ENCODE peak calls at places on chromosomes 13 and 19, in seven cellular contexts. W is neuronal stem cell, E is adrenal gland, R is psoas muscle, G is GM23338, B is uterus, A is small intestine. I is an unnamed sample.

GRCh38 chr13:94079876-94080275 is 399.6 kb downstream of the DCT start:
- DNase-seq in W (no peak), E (no peak), R (no peak), G (no peak), B (no peak), A (no peak), I (no peak)

GRCh38 chr19:58469241-58470013 is 2.5 kb downstream of the ZNF324 start:
- DNase-seq in W (no peak), E (no peak), R (no peak), G (no peak), B (no peak), A (no peak), I (no peak)

GRCh38 chr19:23776507-23777205 is 18.0 kb upstream of the ZNF681 start:
- DNase-seq in W (no peak), E (no peak), R (no peak), G (no peak), B (no peak), A (no peak), I (no peak)

GRCh38 chr13:64371461-64371860 is 2858.7 kb downstream of the PCDH9 start:
- DNase-seq in W (no peak), E (no peak), R (no peak), G (no peak), B (no peak), A (no peak), I (no peak)

GRCh38 chr13:113591750-113592149 is 7.2 kb downstream of the TFDP1 start:
- DNase-seq in W (no peak), E (no peak), R (no peak), G (no peak), B (no peak), A (no peak), I (no peak)

GRCh38 chr13:111961236-111961635 is 105.7 kb upstream of the SOX1 start:
- DNase-seq in W (no peak), E (no peak), R (no peak), G (no peak), B (no peak), A (no peak), I (no peak)

GRCh38 chr19:46990998-46991676 is 28.5 kb upstream of the NPAS1 start:
- DNase-seq in W (peak; percentile 76), E (peak; percentile 85), R (peak; percentile 80), G (peak; percentile 97), B (peak; percentile 89), A (peak; percentile 83), I (peak; percentile 63)

GRCh38 chr19:18126097-18126496 is 26.9 kb upstream of the PIK3R2 start:
- DNase-seq in W (no peak), E (no peak), R (no peak), G (no peak), B (no peak), A (no peak), I (no peak)

GRCh38 chr13:94764576-94765321 is 52.4 kb upstream of the SOX21 start:
- DNase-seq in W (peak; percentile 8), E (no peak), R (no peak), G (no peak), B (no peak), A (no peak), I (no peak)

GRCh38 chr13:98142427-98143156 is at the start of gene FARP1:
- DNase-seq in W (peak; percentile 83), E (peak; percentile 84), R (peak; percentile 76), G (peak; percentile 89), B (peak; percentile 55), A (peak; percentile 67), I (no peak)

GRCh38 chr19:28880735-28881401 is 332.1 kb downstream of the UQCRFS1 start:
- DNase-seq in W (no peak), E (no peak), R (no peak), G (peak; percentile 74), B (no peak), A (no peak), I (peak; percentile 29)

GRCh38 chr13:20475927-20476691 is 49.5 kb downstream of the CRYL1 start:
- DNase-seq in W (no peak), E (no peak), R (no peak), G (peak; percentile 43), B (no peak), A (peak; percentile 51), I (no peak)

GRCh38 chr13:53379485-53379884 is 350.9 kb downstream of the OLFM4 start:
- DNase-seq in W (no peak), E (no peak), R (no peak), G (no peak), B (no peak), A (no peak), I (no peak)

GRCh38 chr19:49422407-49423277 is 599 bp downstream of the PTH2 start:
- DNase-seq in W (peak; percentile 79), E (no peak), R (peak; percentile 56), G (peak; percentile 86), B (no peak), A (no peak), I (no peak)

GRCh38 chr13:108281941-108282340 is 12.4 kb downstream of the TNFSF13B start:
- DNase-seq in W (no peak), E (no peak), R (no peak), G (no peak), B (no peak), A (no peak), I (no peak)

GRCh38 chr19:3655402-3656072 is 28.9 kb upstream of the CACTIN start:
- DNase-seq in W (no peak), E (peak; percentile 41), R (peak; percentile 55), G (no peak), B (peak; percentile 75), A (no peak), I (no peak)

GRCh38 chr13:26996965-26997752 is 174.5 kb downstream of the USP12 start:
- DNase-seq in W (no peak), E (no peak), R (no peak), G (no peak), B (no peak), A (no peak), I (no peak)

GRCh38 chr19:51691122-51692064 is 1.7 kb upstream of the SPACA6 start:
- DNase-seq in W (no peak), E (peak; percentile 46), R (no peak), G (peak; percentile 89), B (no peak), A (no peak), I (peak; percentile 31)

GRCh38 chr19:1295169-1296012 is 9.7 kb downstream of the EFNA2 start:
- DNase-seq in W (no peak), E (no peak), R (no peak), G (peak; percentile 65), B (no peak), A (no peak), I (no peak)

GRCh38 chr19:13016628-13017305 is 21.5 kb downstream of the NFIX start:
- DNase-seq in W (no peak), E (no peak), R (no peak), G (peak; percentile 48), B (peak; percentile 25), A (no peak), I (no peak)

GRCh38 chr19:13017306-13018036 is 22.2 kb downstream of the NFIX start:
- DNase-seq in W (no peak), E (no peak), R (no peak), G (peak; percentile 66), B (no peak), A (no peak), I (no peak)

GRCh38 chr19:13014921-13015280 is 19.6 kb downstream of the NFIX start:
- DNase-seq in W (no peak), E (no peak), R (no peak), G (peak; percentile 45), B (no peak), A (no peak), I (no peak)

GRCh38 chr19:13015361-13016231 is 20.3 kb downstream of the NFIX start:
- DNase-seq in W (no peak), E (no peak), R (no peak), G (peak; percentile 75), B (peak; percentile 39), A (no peak), I (no peak)

DNA sequence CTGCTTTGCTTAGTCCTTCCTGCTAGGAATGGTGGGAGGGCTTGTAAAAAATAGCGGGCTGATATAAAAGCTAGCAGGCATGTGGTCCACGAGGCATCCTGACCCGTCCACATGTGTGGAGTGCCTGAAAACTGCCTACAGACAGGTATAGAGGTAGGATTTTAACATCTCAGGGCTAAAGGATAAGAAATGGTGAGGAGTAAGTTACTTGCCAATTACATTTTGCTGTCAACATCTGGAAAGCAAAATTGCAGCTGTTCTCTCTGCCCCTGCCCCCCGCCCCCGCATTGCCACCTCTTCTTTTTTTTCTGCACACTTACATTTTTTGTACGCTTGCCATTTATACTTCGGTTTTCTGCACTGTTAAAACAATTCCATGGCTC is 21.0 kb downstream of the NFIX start:
- DNase-seq in W (no peak), E (no peak), R (no peak), G (no peak), B (no peak), A (no peak), I (no peak)
- H3K4me1 ChIP-seq in W (peaks cover 10% of the 10 kb centered on the region), E (peaks cover 47% of the 10 kb centered on the region), R (peaks cover 75% of the 10 kb centered on the region), G (peaks cover 88% of the 10 kb centered on the region), B (peaks cover 5% of the 10 kb centered on the region), A (no peaks in the 10 kb centered on the region), I (peaks cover 8% of the 10 kb centered on the region)

GRCh38 chr19:43807651-43808050 is 5.4 kb upstream of the LYPD5 start:
- DNase-seq in W (no peak), E (no peak), R (no peak), G (no peak), B (no peak), A (no peak), I (no peak)
- H3K4me3 ChIP-seq in W (no peak overlapping the region), E (no peak overlapping the region), R (no peak overlapping the region), G (no peak overlapping the region), B (no peak overlapping the region), A (no peak overlapping the region), I (no peak overlapping the region)

GRCh38 chr19:16467581-16467980 is 4.2 kb downstream of the EPS15L1 start:
- DNase-seq in W (no peak), E (no peak), R (no peak), G (no peak), B (no peak), A (no peak), I (no peak)
- H3K4me1 ChIP-seq in W (peaks cover 9% of the 10 kb centered on the region), E (peaks cover 42% of the 10 kb centered on the region), R (peaks cover 80% of the 10 kb centered on the region), G (peaks cover 16% of the 10 kb centered on the region), B (peaks cover 4% of the 10 kb centered on the region), A (no peaks in the 10 kb centered on the region), I (peaks cover 1% of the 10 kb centered on the region)

DNA sequence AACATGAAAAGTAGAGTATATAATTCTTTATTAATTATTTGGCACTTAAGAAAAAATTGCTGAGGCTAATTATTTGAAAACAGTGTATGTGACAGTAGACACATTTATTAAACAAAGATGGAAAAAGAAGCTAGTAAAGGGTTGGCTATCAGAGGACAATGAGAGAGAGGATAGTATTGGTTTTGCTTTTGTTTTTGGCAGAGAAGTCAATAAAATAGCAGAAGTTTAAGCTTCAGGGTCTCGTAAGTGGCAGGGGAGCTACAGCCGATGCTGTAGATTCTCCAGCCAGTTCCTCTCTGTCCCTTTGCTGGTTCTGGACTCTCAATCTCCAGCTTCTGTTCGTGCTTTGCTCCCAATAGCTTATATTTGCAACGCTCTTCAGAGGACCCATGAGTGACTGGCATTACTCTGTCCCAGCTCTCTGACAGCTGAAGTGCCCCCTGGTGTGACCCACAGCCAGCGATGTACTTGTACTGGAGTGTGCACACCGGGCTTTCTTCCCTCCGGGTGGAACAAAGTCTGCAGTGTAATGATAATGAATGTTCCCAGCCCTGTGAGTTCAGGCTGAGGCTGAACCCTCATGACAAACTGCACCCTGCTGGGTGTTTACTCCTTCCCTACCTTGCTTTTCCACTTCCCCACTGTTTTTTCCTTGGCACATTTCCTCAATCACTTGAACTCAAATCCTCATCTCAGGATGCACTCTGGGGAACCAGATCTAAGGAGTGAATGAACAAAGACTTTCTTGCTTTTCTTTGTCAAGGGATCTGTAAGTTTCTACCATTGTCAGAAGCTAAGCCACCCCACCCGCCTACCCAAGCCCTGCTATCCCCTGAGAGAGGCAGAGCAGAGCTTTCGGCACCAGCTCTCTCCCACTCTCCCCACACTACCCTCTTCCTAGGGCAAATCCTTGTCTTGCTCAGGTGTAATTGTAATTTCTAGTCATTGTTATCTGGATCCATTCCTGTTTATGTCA is 254.8 kb downstream of the LHFPL6 start:
- DNase-seq in W (no peak), E (no peak), R (no peak), G (peak; percentile 68), B (no peak), A (peak; percentile 66), I (no peak)
- H3K4me3 ChIP-seq in W (no peak overlapping the region), E (no peak overlapping the region), R (no peak overlapping the region), G (no peak overlapping the region), B (no peak overlapping the region), A (no peak overlapping the region), I (no peak overlapping the region)